ENCODE peak calls at places on chromosomes 6 and 20, in four cellular contexts. O is adrenal gland, E is osteoblast, T is neuronal stem cell. V is an unnamed sample. For H3K27me3, the result is how much of the 10 kb centered on the place peaks cover.

GRCh38 chr6:44297063-44298038 is 15.8 kb downstream of the AARS2 start:
- DNase-seq in T (peak), O (peak), E (peak), V (peak)

GRCh38 chr6:37126961-37127360 is 43.0 kb upstream of the PIM1 start:
- DNase-seq in T (no peak), O (no peak), E (no peak), V (no peak)

GRCh38 chr6:35568967-35569606 is 56.4 kb upstream of the TULP1 start:
- DNase-seq in E (no peak), O (peak), T (no peak), V (peak)

GRCh38 chr6:71394001-71394432 is 105.4 kb downstream of the OGFRL1 start:
- DNase-seq in T (no peak), E (no peak), O (no peak), V (peak)

GRCh38 chr6:41464481-41464880 is 81.7 kb upstream of the FOXP4 start:
- DNase-seq in T (no peak), E (peak), O (no peak), V (peak)

GRCh38 chr6:158047120-158047518 is 65.5 kb downstream of the SYNJ2 start:
- DNase-seq in O (peak), E (peak), T (no peak), V (no peak)

GRCh38 chr20:14992961-14993360 is 655.5 kb upstream of the FLRT3 start:
- DNase-seq in E (no peak), T (no peak), O (no peak), V (no peak)

GRCh38 chr6:144365176-144365710 is 80.1 kb downstream of the UTRN start:
- DNase-seq in T (no peak), E (no peak), O (no peak), V (no peak)

GRCh38 chr20:48668451-48668946 is 159.3 kb downstream of the PREX1 start:
- DNase-seq in O (peak), E (peak), T (no peak), V (peak)

GRCh38 chr6:90249044-90249443 is 47.6 kb downstream of the BACH2 start:
- DNase-seq in E (peak), T (no peak), O (no peak), V (no peak)

GRCh38 chr6:40409143-40409542 is 178.0 kb downstream of the LRFN2 start:
- DNase-seq in T (no peak), O (no peak), E (no peak), V (no peak)

GRCh38 chr6:89689732-89690131 is 51.2 kb upstream of the LYRM2 start:
- DNase-seq in O (peak), E (no peak), T (no peak), V (no peak)

GRCh38 chr6:52503853-52504777 is 72.7 kb downstream of the TRAM2 start:
- DNase-seq in O (peak), E (peak), T (no peak), V (peak)

GRCh38 chr6:80523029-80523428 is 416.6 kb downstream of the BCKDHB start:
- DNase-seq in T (no peak), O (no peak), E (no peak), V (no peak)

GRCh38 chr6:48036316-48036715 is 74.7 kb downstream of the PTCHD4 start:
- DNase-seq in E (no peak), T (no peak), O (no peak), V (peak)

GRCh38 chr20:3734111-3734843 is 1.8 kb downstream of the HSPA12B start:
- DNase-seq in T (no peak), E (peak), O (no peak), V (no peak)

GRCh38 chr20:37436527-37436926 is 84.5 kb upstream of the NNAT start:
- DNase-seq in T (no peak), O (no peak), E (no peak), V (no peak)

GRCh38 chr6:69084746-69085335 is 449.8 kb downstream of the ADGRB3 start:
- DNase-seq in O (no peak), E (no peak), T (no peak), V (no peak)

GRCh38 chr20:37243937-37244571 is 17.6 kb downstream of the GHRH start:
- DNase-seq in T (no peak), O (peak), E (no peak), V (peak)

GRCh38 chr6:68919537-68919936 is 284.5 kb downstream of the ADGRB3 start:
- DNase-seq in E (no peak), O (no peak), T (no peak), V (no peak)

GRCh38 chr20:33229843-33230242 is 6.0 kb upstream of the BPIFA1 start:
- DNase-seq in E (no peak), O (no peak), T (no peak), V (no peak)

GRCh38 chr6:7846971-7847818 is 63.4 kb downstream of the TXNDC5 start:
- DNase-seq in O (peak), T (no peak), E (peak), V (peak)

GRCh38 chr20:20552076-20552475 is 160.4 kb downstream of the RALGAPA2 start:
- DNase-seq in E (no peak), T (no peak), O (no peak), V (no peak)

GRCh38 chr6:160730911-160731310 is 28.9 kb downstream of the PLG start:
- DNase-seq in E (no peak), T (no peak), O (no peak), V (peak)

GRCh38 chr6:97586344-97586743 is 303.3 kb upstream of the MMS22L start:
- DNase-seq in E (no peak), O (no peak), T (peak), V (no peak)

GRCh38 chr20:36676701-36677421 is 30.9 kb upstream of the SLA2 start:
- DNase-seq in O (no peak), T (peak), E (no peak), V (peak)

GRCh38 chr6:141443668-141444067 is 689.1 kb upstream of the GJE1 start:
- DNase-seq in E (no peak), T (no peak), O (no peak), V (no peak)

GRCh38 chr6:17233531-17233930 is 47.6 kb upstream of the RBM24 start:
- DNase-seq in E (no peak), T (no peak), O (no peak), V (no peak)

GRCh38 chr6:20455175-20456075 is 53.7 kb downstream of the E2F3 start:
- DNase-seq in O (no peak), T (no peak), E (no peak), V (peak)

GRCh38 chr6:165010556-165011535 is 298.6 kb downstream of the C6orf118 start:
- DNase-seq in E (peak), O (no peak), T (no peak), V (peak)

GRCh38 chr6:105797313-105797970 is 288.7 kb upstream of the PRDM1 start:
- DNase-seq in O (no peak), E (no peak), T (no peak), V (no peak)

GRCh38 chr20:50625986-50626677 is 65.2 kb downstream of the RIPOR3 start:
- DNase-seq in T (no peak), E (peak), O (no peak), V (peak)

GRCh38 chr6:166460473-166461437 is 78.0 kb upstream of the MPC1 start:
- DNase-seq in O (no peak), T (no peak), E (peak), V (no peak)

GRCh38 chr6:10874207-10874606 is 7.6 kb downstream of the GCM2 start:
- DNase-seq in E (no peak), O (no peak), T (no peak), V (no peak)

GRCh38 chr20:10040070-10040970 is 5.5 kb downstream of the ANKEF1 start:
- DNase-seq in O (no peak), T (no peak), E (peak), V (no peak)

GRCh38 chr6:71290611-71291010 is 2.0 kb downstream of the OGFRL1 start:
- DNase-seq in T (no peak), E (no peak), O (no peak), V (no peak)

GRCh38 chr6:86966271-86966670 is 28.9 kb downstream of the HTR1E start:
- DNase-seq in E (no peak), O (no peak), T (no peak), V (no peak)
- H3K27me3 ChIP-seq in E (under half), O (under half), T (under half), V (under half)

GRCh38 chr20:60884277-60884676 is 367.8 kb upstream of the CDH4 start:
- DNase-seq in O (no peak), E (no peak), T (no peak), V (no peak)
- H3K27me3 ChIP-seq in O (under half), E (under half), T (under half), V (under half)

GRCh38 chr20:61185841-61186601 is 66.0 kb upstream of the CDH4 start:
- DNase-seq in T (no peak), O (no peak), E (peak), V (peak)
- H3K27me3 ChIP-seq in T (under half), O (under half), E (under half), V (under half)

GRCh38 chr20:63104312-63105181 is 97.8 kb upstream of the BHLHE23 start:
- DNase-seq in E (peak), T (no peak), O (no peak), V (no peak)

GRCh38 chr20:63102720-63103375 is 96.1 kb upstream of the BHLHE23 start:
- DNase-seq in T (no peak), O (no peak), E (peak), V (no peak)

GRCh38 chr20:63105211-63106107 is 98.7 kb upstream of the BHLHE23 start:
- DNase-seq in E (peak), O (no peak), T (no peak), V (no peak)

GRCh38 chr20:63101781-63102719 is 95.3 kb upstream of the BHLHE23 start:
- DNase-seq in E (peak), O (peak), T (no peak), V (peak)

GRCh38 chr20:63103402-63104311 is 96.9 kb upstream of the BHLHE23 start:
- DNase-seq in O (no peak), T (no peak), E (peak), V (peak)
- H3K27me3 ChIP-seq in O (under half), T (under half), E (under half), V (half or more)

V was measured in cardiac muscle cell.